ENCODE peak calls at places on chromosomes 7 and 10, in eight cellular contexts. One of them, this sample, is unnamed.

GRCh38 chr7:150404785-150405583 is 25.9 kb downstream of the ZNF775 start:
- DNase-seq in CD8-positive, alpha-beta T cell: peak
- DNase-seq in NCI-H1105 treated with DMSO at 0.1 percent for 48 hours: peak
- DNase-seq in T-helper 9 cell: peak
- DNase-seq in hypothalamus: peak
- DNase-seq in activated CD4-positive, alpha-beta T cell treated with anti-CD3 and anti-CD28 coated beads for 48 hours: peak
- DNase-seq in stimulated activated CD4-positive, alpha-beta T cell treated with anti-CD3 and anti-CD28 coated beads, TNF-alpha, amount 100 ng/mL, for 24 hours: peak
- DNase-seq in AG20443: peak
- DNase-seq in this sample: peak

GRCh38 chr7:151483700-151483960 is 36.1 kb downstream of the RHEB start:
- DNase-seq in CD8-positive, alpha-beta T cell: no peak
- DNase-seq in NCI-H1105 treated with DMSO at 0.1 percent for 48 hours: no peak
- DNase-seq in T-helper 9 cell: no peak
- DNase-seq in hypothalamus: no peak
- DNase-seq in activated CD4-positive, alpha-beta T cell treated with anti-CD3 and anti-CD28 coated beads for 48 hours: no peak
- DNase-seq in stimulated activated CD4-positive, alpha-beta T cell treated with anti-CD3 and anti-CD28 coated beads, TNF-alpha, amount 100 ng/mL, for 24 hours: no peak
- DNase-seq in AG20443: no peak
- DNase-seq in this sample: no peak

GRCh38 chr7:130896051-130896881 is 162.3 kb upstream of the KLF14 start:
- DNase-seq in CD8-positive, alpha-beta T cell: no peak
- DNase-seq in NCI-H1105 treated with DMSO at 0.1 percent for 48 hours: no peak
- DNase-seq in T-helper 9 cell: no peak
- DNase-seq in hypothalamus: no peak
- DNase-seq in activated CD4-positive, alpha-beta T cell treated with anti-CD3 and anti-CD28 coated beads for 48 hours: no peak
- DNase-seq in stimulated activated CD4-positive, alpha-beta T cell treated with anti-CD3 and anti-CD28 coated beads, TNF-alpha, amount 100 ng/mL, for 24 hours: no peak
- DNase-seq in AG20443: no peak
- DNase-seq in this sample: no peak

GRCh38 chr7:108002726-108003590 is at the start of gene LAMB1:
- DNase-seq in CD8-positive, alpha-beta T cell: no peak
- DNase-seq in NCI-H1105 treated with DMSO at 0.1 percent for 48 hours: peak
- DNase-seq in T-helper 9 cell: no peak
- DNase-seq in hypothalamus: no peak
- DNase-seq in activated CD4-positive, alpha-beta T cell treated with anti-CD3 and anti-CD28 coated beads for 48 hours: peak
- DNase-seq in stimulated activated CD4-positive, alpha-beta T cell treated with anti-CD3 and anti-CD28 coated beads, TNF-alpha, amount 100 ng/mL, for 24 hours: no peak
- DNase-seq in AG20443: peak
- DNase-seq in this sample: no peak

GRCh38 chr10:58651040-58651439 is 138.4 kb downstream of the BICC1 start:
- DNase-seq in CD8-positive, alpha-beta T cell: no peak
- DNase-seq in NCI-H1105 treated with DMSO at 0.1 percent for 48 hours: peak
- DNase-seq in T-helper 9 cell: no peak
- DNase-seq in hypothalamus: no peak
- DNase-seq in activated CD4-positive, alpha-beta T cell treated with anti-CD3 and anti-CD28 coated beads for 48 hours: no peak
- DNase-seq in stimulated activated CD4-positive, alpha-beta T cell treated with anti-CD3 and anti-CD28 coated beads, TNF-alpha, amount 100 ng/mL, for 24 hours: no peak
- DNase-seq in AG20443: no peak
- DNase-seq in this sample: no peak

GRCh38 chr10:71221586-71222202 is 9.3 kb downstream of the UNC5B start:
- DNase-seq in CD8-positive, alpha-beta T cell: no peak
- DNase-seq in NCI-H1105 treated with DMSO at 0.1 percent for 48 hours: no peak
- DNase-seq in T-helper 9 cell: no peak
- DNase-seq in hypothalamus: no peak
- DNase-seq in activated CD4-positive, alpha-beta T cell treated with anti-CD3 and anti-CD28 coated beads for 48 hours: no peak
- DNase-seq in stimulated activated CD4-positive, alpha-beta T cell treated with anti-CD3 and anti-CD28 coated beads, TNF-alpha, amount 100 ng/mL, for 24 hours: no peak
- DNase-seq in AG20443: no peak
- DNase-seq in this sample: peak

GRCh38 chr10:126851414-126851813 is 53.8 kb upstream of the DOCK1 start:
- DNase-seq in CD8-positive, alpha-beta T cell: no peak
- DNase-seq in NCI-H1105 treated with DMSO at 0.1 percent for 48 hours: no peak
- DNase-seq in T-helper 9 cell: no peak
- DNase-seq in hypothalamus: no peak
- DNase-seq in activated CD4-positive, alpha-beta T cell treated with anti-CD3 and anti-CD28 coated beads for 48 hours: no peak
- DNase-seq in stimulated activated CD4-positive, alpha-beta T cell treated with anti-CD3 and anti-CD28 coated beads, TNF-alpha, amount 100 ng/mL, for 24 hours: no peak
- DNase-seq in AG20443: no peak
- DNase-seq in this sample: no peak

GRCh38 chr10:71136036-71136690 is 76.2 kb upstream of the UNC5B start:
- DNase-seq in CD8-positive, alpha-beta T cell: no peak
- DNase-seq in NCI-H1105 treated with DMSO at 0.1 percent for 48 hours: no peak
- DNase-seq in T-helper 9 cell: no peak
- DNase-seq in hypothalamus: no peak
- DNase-seq in activated CD4-positive, alpha-beta T cell treated with anti-CD3 and anti-CD28 coated beads for 48 hours: no peak
- DNase-seq in stimulated activated CD4-positive, alpha-beta T cell treated with anti-CD3 and anti-CD28 coated beads, TNF-alpha, amount 100 ng/mL, for 24 hours: no peak
- DNase-seq in AG20443: no peak
- DNase-seq in this sample: no peak

GRCh38 chr7:123719481-123719806 is 29.4 kb downstream of the WASL start:
- DNase-seq in CD8-positive, alpha-beta T cell: no peak
- DNase-seq in NCI-H1105 treated with DMSO at 0.1 percent for 48 hours: no peak
- DNase-seq in T-helper 9 cell: no peak
- DNase-seq in hypothalamus: no peak
- DNase-seq in activated CD4-positive, alpha-beta T cell treated with anti-CD3 and anti-CD28 coated beads for 48 hours: no peak
- DNase-seq in stimulated activated CD4-positive, alpha-beta T cell treated with anti-CD3 and anti-CD28 coated beads, TNF-alpha, amount 100 ng/mL, for 24 hours: no peak
- DNase-seq in AG20443: no peak
- DNase-seq in this sample: no peak

GRCh38 chr7:150973571-150974451 is 4.3 kb downstream of the KCNH2 start:
- DNase-seq in CD8-positive, alpha-beta T cell: peak
- DNase-seq in NCI-H1105 treated with DMSO at 0.1 percent for 48 hours: peak
- DNase-seq in T-helper 9 cell: peak
- DNase-seq in hypothalamus: no peak
- DNase-seq in activated CD4-positive, alpha-beta T cell treated with anti-CD3 and anti-CD28 coated beads for 48 hours: no peak
- DNase-seq in stimulated activated CD4-positive, alpha-beta T cell treated with anti-CD3 and anti-CD28 coated beads, TNF-alpha, amount 100 ng/mL, for 24 hours: no peak
- DNase-seq in AG20443: no peak
- DNase-seq in this sample: no peak

GRCh38 chr7:83036721-83037380 is 125.8 kb downstream of the PCLO start:
- DNase-seq in CD8-positive, alpha-beta T cell: no peak
- DNase-seq in NCI-H1105 treated with DMSO at 0.1 percent for 48 hours: no peak
- DNase-seq in T-helper 9 cell: no peak
- DNase-seq in hypothalamus: no peak
- DNase-seq in activated CD4-positive, alpha-beta T cell treated with anti-CD3 and anti-CD28 coated beads for 48 hours: no peak
- DNase-seq in stimulated activated CD4-positive, alpha-beta T cell treated with anti-CD3 and anti-CD28 coated beads, TNF-alpha, amount 100 ng/mL, for 24 hours: no peak
- DNase-seq in AG20443: no peak
- DNase-seq in this sample: no peak

GRCh38 chr7:151125835-151126481 is 39.7 kb downstream of the AGAP3 start:
- DNase-seq in CD8-positive, alpha-beta T cell: no peak
- DNase-seq in NCI-H1105 treated with DMSO at 0.1 percent for 48 hours: peak
- DNase-seq in T-helper 9 cell: no peak
- DNase-seq in hypothalamus: no peak
- DNase-seq in activated CD4-positive, alpha-beta T cell treated with anti-CD3 and anti-CD28 coated beads for 48 hours: no peak
- DNase-seq in stimulated activated CD4-positive, alpha-beta T cell treated with anti-CD3 and anti-CD28 coated beads, TNF-alpha, amount 100 ng/mL, for 24 hours: no peak
- DNase-seq in AG20443: no peak
- DNase-seq in this sample: no peak

GRCh38 chr7:138289082-138289481 is 171.0 kb upstream of the TRIM24 start:
- DNase-seq in CD8-positive, alpha-beta T cell: no peak
- DNase-seq in NCI-H1105 treated with DMSO at 0.1 percent for 48 hours: no peak
- DNase-seq in T-helper 9 cell: no peak
- DNase-seq in hypothalamus: no peak
- DNase-seq in activated CD4-positive, alpha-beta T cell treated with anti-CD3 and anti-CD28 coated beads for 48 hours: no peak
- DNase-seq in stimulated activated CD4-positive, alpha-beta T cell treated with anti-CD3 and anti-CD28 coated beads, TNF-alpha, amount 100 ng/mL, for 24 hours: no peak
- DNase-seq in AG20443: no peak
- DNase-seq in this sample: no peak

GRCh38 chr7:45921699-45922519 is 837 bp upstream of the IGFBP3 start:
- DNase-seq in CD8-positive, alpha-beta T cell: no peak
- DNase-seq in NCI-H1105 treated with DMSO at 0.1 percent for 48 hours: peak
- DNase-seq in T-helper 9 cell: no peak
- DNase-seq in hypothalamus: no peak
- DNase-seq in activated CD4-positive, alpha-beta T cell treated with anti-CD3 and anti-CD28 coated beads for 48 hours: peak
- DNase-seq in stimulated activated CD4-positive, alpha-beta T cell treated with anti-CD3 and anti-CD28 coated beads, TNF-alpha, amount 100 ng/mL, for 24 hours: no peak
- DNase-seq in AG20443: peak
- DNase-seq in this sample: no peak

GRCh38 chr7:128100225-128100948 is 69.2 kb upstream of the LRRC4 start:
- DNase-seq in CD8-positive, alpha-beta T cell: no peak
- DNase-seq in NCI-H1105 treated with DMSO at 0.1 percent for 48 hours: no peak
- DNase-seq in T-helper 9 cell: no peak
- DNase-seq in hypothalamus: no peak
- DNase-seq in activated CD4-positive, alpha-beta T cell treated with anti-CD3 and anti-CD28 coated beads for 48 hours: no peak
- DNase-seq in stimulated activated CD4-positive, alpha-beta T cell treated with anti-CD3 and anti-CD28 coated beads, TNF-alpha, amount 100 ng/mL, for 24 hours: no peak
- DNase-seq in AG20443: peak
- DNase-seq in this sample: no peak

GRCh38 chr10:78925800-78926319 is 142.9 kb upstream of the ZMIZ1 start:
- DNase-seq in CD8-positive, alpha-beta T cell: no peak
- DNase-seq in NCI-H1105 treated with DMSO at 0.1 percent for 48 hours: no peak
- DNase-seq in T-helper 9 cell: no peak
- DNase-seq in hypothalamus: no peak
- DNase-seq in activated CD4-positive, alpha-beta T cell treated with anti-CD3 and anti-CD28 coated beads for 48 hours: no peak
- DNase-seq in stimulated activated CD4-positive, alpha-beta T cell treated with anti-CD3 and anti-CD28 coated beads, TNF-alpha, amount 100 ng/mL, for 24 hours: no peak
- DNase-seq in AG20443: peak
- DNase-seq in this sample: no peak

GRCh38 chr10:86600296-86600695 is 54.1 kb upstream of the OPN4 start:
- DNase-seq in CD8-positive, alpha-beta T cell: no peak
- DNase-seq in NCI-H1105 treated with DMSO at 0.1 percent for 48 hours: no peak
- DNase-seq in T-helper 9 cell: no peak
- DNase-seq in hypothalamus: no peak
- DNase-seq in activated CD4-positive, alpha-beta T cell treated with anti-CD3 and anti-CD28 coated beads for 48 hours: no peak
- DNase-seq in stimulated activated CD4-positive, alpha-beta T cell treated with anti-CD3 and anti-CD28 coated beads, TNF-alpha, amount 100 ng/mL, for 24 hours: no peak
- DNase-seq in AG20443: peak
- DNase-seq in this sample: no peak

GRCh38 chr10:52483587-52483986 is 169.5 kb downstream of the DKK1 start:
- DNase-seq in CD8-positive, alpha-beta T cell: no peak
- DNase-seq in NCI-H1105 treated with DMSO at 0.1 percent for 48 hours: no peak
- DNase-seq in T-helper 9 cell: no peak
- DNase-seq in hypothalamus: no peak
- DNase-seq in activated CD4-positive, alpha-beta T cell treated with anti-CD3 and anti-CD28 coated beads for 48 hours: no peak
- DNase-seq in stimulated activated CD4-positive, alpha-beta T cell treated with anti-CD3 and anti-CD28 coated beads, TNF-alpha, amount 100 ng/mL, for 24 hours: no peak
- DNase-seq in AG20443: no peak
- DNase-seq in this sample: no peak

GRCh38 chr7:17769918-17770317 is 170.4 kb downstream of the SNX13 start:
- DNase-seq in CD8-positive, alpha-beta T cell: peak
- DNase-seq in NCI-H1105 treated with DMSO at 0.1 percent for 48 hours: peak
- DNase-seq in T-helper 9 cell: peak
- DNase-seq in hypothalamus: peak
- DNase-seq in activated CD4-positive, alpha-beta T cell treated with anti-CD3 and anti-CD28 coated beads for 48 hours: peak
- DNase-seq in stimulated activated CD4-positive, alpha-beta T cell treated with anti-CD3 and anti-CD28 coated beads, TNF-alpha, amount 100 ng/mL, for 24 hours: peak
- DNase-seq in AG20443: peak
- DNase-seq in this sample: no peak

GRCh38 chr7:141974831-141975230 is 1.3 kb upstream of the TAS2R38 start:
- DNase-seq in CD8-positive, alpha-beta T cell: no peak
- DNase-seq in NCI-H1105 treated with DMSO at 0.1 percent for 48 hours: peak
- DNase-seq in T-helper 9 cell: no peak
- DNase-seq in hypothalamus: no peak
- DNase-seq in activated CD4-positive, alpha-beta T cell treated with anti-CD3 and anti-CD28 coated beads for 48 hours: no peak
- DNase-seq in stimulated activated CD4-positive, alpha-beta T cell treated with anti-CD3 and anti-CD28 coated beads, TNF-alpha, amount 100 ng/mL, for 24 hours: no peak
- DNase-seq in AG20443: no peak
- DNase-seq in this sample: no peak

GRCh38 chr10:10792681-10793080 is 225.0 kb upstream of the CELF2 start:
- DNase-seq in CD8-positive, alpha-beta T cell: no peak
- DNase-seq in NCI-H1105 treated with DMSO at 0.1 percent for 48 hours: no peak
- DNase-seq in T-helper 9 cell: no peak
- DNase-seq in hypothalamus: no peak
- DNase-seq in activated CD4-positive, alpha-beta T cell treated with anti-CD3 and anti-CD28 coated beads for 48 hours: no peak
- DNase-seq in stimulated activated CD4-positive, alpha-beta T cell treated with anti-CD3 and anti-CD28 coated beads, TNF-alpha, amount 100 ng/mL, for 24 hours: no peak
- DNase-seq in AG20443: peak
- DNase-seq in this sample: no peak

GRCh38 chr10:6018422-6018821 is 41.1 kb upstream of the IL15RA start:
- DNase-seq in CD8-positive, alpha-beta T cell: no peak
- DNase-seq in NCI-H1105 treated with DMSO at 0.1 percent for 48 hours: no peak
- DNase-seq in T-helper 9 cell: no peak
- DNase-seq in hypothalamus: no peak
- DNase-seq in activated CD4-positive, alpha-beta T cell treated with anti-CD3 and anti-CD28 coated beads for 48 hours: no peak
- DNase-seq in stimulated activated CD4-positive, alpha-beta T cell treated with anti-CD3 and anti-CD28 coated beads, TNF-alpha, amount 100 ng/mL, for 24 hours: no peak
- DNase-seq in AG20443: no peak
- DNase-seq in this sample: peak

GRCh38 chr7:85204496-85204895 is 17.6 kb upstream of the SEMA3D start:
- DNase-seq in CD8-positive, alpha-beta T cell: no peak
- DNase-seq in NCI-H1105 treated with DMSO at 0.1 percent for 48 hours: no peak
- DNase-seq in T-helper 9 cell: no peak
- DNase-seq in hypothalamus: no peak
- DNase-seq in activated CD4-positive, alpha-beta T cell treated with anti-CD3 and anti-CD28 coated beads for 48 hours: no peak
- DNase-seq in stimulated activated CD4-positive, alpha-beta T cell treated with anti-CD3 and anti-CD28 coated beads, TNF-alpha, amount 100 ng/mL, for 24 hours: no peak
- DNase-seq in AG20443: no peak
- DNase-seq in this sample: no peak

GRCh38 chr10:32169556-32169955 is 113.3 kb upstream of the KIF5B start:
- DNase-seq in CD8-positive, alpha-beta T cell: no peak
- DNase-seq in NCI-H1105 treated with DMSO at 0.1 percent for 48 hours: no peak
- DNase-seq in T-helper 9 cell: no peak
- DNase-seq in hypothalamus: no peak
- DNase-seq in activated CD4-positive, alpha-beta T cell treated with anti-CD3 and anti-CD28 coated beads for 48 hours: no peak
- DNase-seq in stimulated activated CD4-positive, alpha-beta T cell treated with anti-CD3 and anti-CD28 coated beads, TNF-alpha, amount 100 ng/mL, for 24 hours: no peak
- DNase-seq in AG20443: no peak
- DNase-seq in this sample: peak